ENCODE peak calls at places on chromosomes 2 and 18, in ten cellular contexts. O is Calu3; G is cardiac fibroblast; E is psoas muscle; H is GM13977; Q is CD4-positive, alpha-beta T cell; S is neural crest cell; Z is mucosa of descending colon; J is dorsolateral prefrontal cortex; D is body of pancreas. A is an unnamed sample.

GRCh38 chr2:67516899-67517530 is 119.9 kb downstream of the ETAA1 start:
- DNase-seq in S (no peak), H (no peak), J (no peak), Q (no peak), O (no peak), E (no peak), D (no peak), G (peak; percentile 62), Z (peak; percentile 7), A (no peak)

GRCh38 chr18:46740046-46740445 is 16.8 kb downstream of the ST8SIA5 start:
- DNase-seq in S (no peak), G (no peak), D (no peak), H (no peak), O (no peak), J (no peak), Z (no peak), E (no peak), Q (no peak), A (no peak)

GRCh38 chr2:190876641-190877040 is 4.0 kb upstream of the GLS start:
- DNase-seq in H (no peak), Z (no peak), G (no peak), E (no peak), J (no peak), Q (no peak), S (no peak), O (no peak), D (no peak), A (no peak)

GRCh38 chr2:226048625-226049024 is 649.1 kb downstream of the NYAP2 start:
- DNase-seq in Z (no peak), Q (no peak), D (no peak), J (no peak), O (peak; percentile 17), H (no peak), E (no peak), S (no peak), G (peak; percentile 79), A (no peak)

GRCh38 chr2:82023710-82024109 is 1719.2 kb upstream of the LRRTM1 start:
- DNase-seq in H (no peak), S (no peak), J (no peak), Z (no peak), E (no peak), O (no peak), D (no peak), G (no peak), Q (no peak), A (no peak)

GRCh38 chr18:77065221-77065981 is 67.2 kb downstream of the MBP start:
- DNase-seq in O (peak; percentile 91), H (no peak), Q (no peak), D (no peak), E (peak; percentile 64), S (no peak), G (peak; percentile 96), Z (no peak), J (no peak), A (no peak)

GRCh38 chr18:10739152-10739551 is 213.3 kb downstream of the NAPG start:
- DNase-seq in G (no peak), S (no peak), O (no peak), E (no peak), Q (no peak), D (no peak), Z (no peak), J (no peak), H (no peak), A (no peak)

GRCh38 chr2:159082119-159082518 is 113.7 kb downstream of the TANC1 start:
- DNase-seq in Z (no peak), H (no peak), J (no peak), G (no peak), S (no peak), E (no peak), D (no peak), Q (no peak), O (no peak), A (no peak)

GRCh38 chr2:165573534-165574461 is 104.3 kb downstream of the CSRNP3 start:
- DNase-seq in G (peak; percentile 36), Q (no peak), S (peak; percentile 72), J (peak; percentile 32), Z (peak; percentile 64), O (peak; percentile 44), D (peak; percentile 68), H (no peak), E (no peak), A (no peak)

GRCh38 chr2:3703236-3703682 is at the start of gene DCDC2C:
- DNase-seq in J (no peak), G (no peak), E (no peak), H (no peak), D (no peak), Q (no peak), O (no peak), Z (no peak), S (no peak), A (peak; percentile 73)

GRCh38 chr2:191257934-191258333 is 12.7 kb downstream of the MYO1B start:
- DNase-seq in D (no peak), Q (no peak), E (no peak), H (no peak), O (no peak), G (no peak), J (no peak), S (no peak), Z (no peak), A (no peak)

GRCh38 chr2:226837787-226838603 is 2.1 kb downstream of the RHBDD1 start:
- DNase-seq in G (no peak), D (no peak), S (no peak), O (no peak), H (no peak), E (no peak), Q (no peak), J (no peak), Z (no peak), A (no peak)

GRCh38 chr18:63788447-63789096 is 13.4 kb downstream of the SERPINB7 start:
- DNase-seq in G (peak; percentile 92), Z (no peak), D (no peak), O (peak; percentile 72), E (no peak), H (no peak), J (no peak), Q (no peak), S (no peak), A (no peak)

GRCh38 chr2:98348066-98348561 is 1.9 kb downstream of the CNGA3 start:
- DNase-seq in H (peak; percentile 23), S (peak; percentile 36), Z (no peak), O (no peak), D (no peak), J (peak; percentile 23), E (no peak), Q (no peak), G (peak; percentile 6), A (no peak)

GRCh38 chr2:75710577-75711253 is at the start of gene GCFC2:
- DNase-seq in O (peak; percentile 87), H (peak; percentile 93), G (peak; percentile 87), E (peak; percentile 92), D (peak; percentile 89), S (peak; percentile 72), Q (peak; percentile 72), J (peak; percentile 86), Z (peak; percentile 92), A (peak; percentile 94)

GRCh38 chr2:75719616-75720015 is 8.9 kb upstream of the GCFC2 start:
- DNase-seq in S (no peak), D (no peak), H (no peak), Q (no peak), G (no peak), E (no peak), O (no peak), Z (no peak), J (no peak), A (no peak)

GRCh38 chr2:75720525-75720924 is 9.8 kb upstream of the GCFC2 start:
- DNase-seq in D (no peak), S (no peak), Q (no peak), E (no peak), O (no peak), G (no peak), Z (no peak), J (no peak), H (no peak), A (no peak)

GRCh38 chr2:75716406-75716805 is 5.7 kb upstream of the GCFC2 start:
- DNase-seq in E (no peak), Z (no peak), O (no peak), Q (no peak), G (peak; percentile 38), H (no peak), D (no peak), S (no peak), J (no peak), A (no peak)
- TF ChIP-seq CTCF in E (no peak), Z (no peak), O (no peak), Q (no peak), G (no peak), H (no peak), D (no peak), S (no peak), J (no peak), A (peak; percentile 5)

GRCh38 chr2:177235855-177236437 is 23.4 kb downstream of the HNRNPA3 start:
- DNase-seq in H (no peak), G (no peak), E (peak; percentile 32), D (no peak), O (no peak), J (no peak), Z (no peak), Q (no peak), S (no peak), A (no peak)
- TF ChIP-seq CTCF in H (no peak), G (no peak), E (no peak), D (no peak), O (peak; percentile 6), J (no peak), Z (no peak), Q (no peak), S (peak; percentile 35), A (no peak)

GRCh38 chr2:74528600-74529356 is 728 bp downstream of the AUP1 start:
- DNase-seq in J (no peak), S (no peak), Z (no peak), G (no peak), H (no peak), O (no peak), Q (no peak), D (no peak), E (no peak), A (peak; percentile 73)
- TF ChIP-seq CTCF in J (no peak), S (no peak), Z (no peak), G (no peak), H (peak; percentile 22), O (no peak), Q (no peak), D (no peak), E (no peak), A (no peak)

GRCh38 chr18:67515987-67516431 is 511 bp downstream of the DSEL start:
- DNase-seq in E (peak; percentile 78), J (peak; percentile 92), D (peak; percentile 89), H (peak; percentile 70), Q (peak; percentile 15), G (peak; percentile 90), S (peak; percentile 69), O (peak; percentile 94), Z (peak; percentile 84), A (peak; percentile 94)
- TF ChIP-seq CTCF in E (peak; percentile 71), J (no peak), D (peak; percentile 80), H (peak; percentile 56), Q (peak; percentile 39), G (peak; percentile 70), S (peak; percentile 80), O (peak; percentile 82), Z (peak; percentile 33), A (peak; percentile 79)

A was measured in kidney.